ENCODE peak calls at places on chromosome 11, in ten cellular contexts. A, D, Q, R, Y, O, H, J, L and N are unnamed samples.

GRCh38 chr11:65321828-65322495 is 7.3 kb downstream of the CDC42EP2 start:
- DNase-seq in A (no peak), D (no peak), Q (no peak), R (no peak), Y (no peak), O (no peak), H (no peak), J (no peak), L (peak; percentile 84), N (no peak)

GRCh38 chr11:100639140-100639539 is 47.9 kb upstream of the ARHGAP42 start:
- DNase-seq in A (no peak), D (no peak), Q (no peak), R (peak; percentile 70), Y (no peak), O (no peak), H (no peak), J (no peak), L (no peak), N (no peak)

GRCh38 chr11:95516786-95517185 is 272.8 kb downstream of the FAM76B start:
- DNase-seq in A (no peak), D (no peak), Q (peak; percentile 78), R (peak; percentile 56), Y (no peak), O (no peak), H (no peak), J (no peak), L (no peak), N (no peak)

GRCh38 chr11:10770626-10771254 is 19.7 kb downstream of the CTR9 start:
- DNase-seq in A (peak; percentile 20), D (peak; percentile 58), Q (peak; percentile 20), R (peak; percentile 39), Y (peak; percentile 27), O (no peak), H (peak; percentile 78), J (peak; percentile 61), L (peak; percentile 49), N (no peak)

GRCh38 chr11:45193695-45194094 is 47.3 kb downstream of the PRDM11 start:
- DNase-seq in A (no peak), D (no peak), Q (no peak), R (no peak), Y (no peak), O (no peak), H (no peak), J (no peak), L (no peak), N (no peak)

GRCh38 chr11:6618117-6619020 is 853 bp downstream of the TPP1 start:
- DNase-seq in A (no peak), D (peak; percentile 12), Q (peak; percentile 65), R (peak; percentile 83), Y (no peak), O (no peak), H (no peak), J (no peak), L (no peak), N (peak; percentile 45)

GRCh38 chr11:110311783-110312578 is 15.6 kb upstream of the RDX start:
- DNase-seq in A (no peak), D (no peak), Q (no peak), R (peak; percentile 74), Y (peak; percentile 32), O (no peak), H (no peak), J (no peak), L (no peak), N (no peak)

GRCh38 chr11:66438009-66438503 is 592 bp downstream of the MRPL11 start:
- DNase-seq in A (no peak), D (no peak), Q (no peak), R (no peak), Y (no peak), O (no peak), H (peak; percentile 36), J (no peak), L (no peak), N (no peak)

GRCh38 chr11:130094614-130095013 is 24.9 kb downstream of the APLP2 start:
- DNase-seq in A (no peak), D (no peak), Q (no peak), R (no peak), Y (no peak), O (no peak), H (no peak), J (no peak), L (no peak), N (no peak)

GRCh38 chr11:6315811-6316425 is 4.4 kb downstream of the CAVIN3 start:
- DNase-seq in A (peak; percentile 64), D (peak; percentile 62), Q (peak; percentile 40), R (peak; percentile 55), Y (peak; percentile 23), O (peak; percentile 78), H (peak; percentile 91), J (peak; percentile 65), L (peak; percentile 79), N (no peak)

GRCh38 chr11:69958308-69958707 is 119.8 kb upstream of the ANO1 start:
- DNase-seq in A (no peak), D (no peak), Q (peak; percentile 37), R (peak; percentile 91), Y (peak; percentile 59), O (no peak), H (no peak), J (no peak), L (no peak), N (no peak)

GRCh38 chr11:73170140-73170539 is 28.0 kb upstream of the FCHSD2 start:
- DNase-seq in A (no peak), D (peak; percentile 56), Q (no peak), R (no peak), Y (no peak), O (no peak), H (no peak), J (no peak), L (no peak), N (no peak)

GRCh38 chr11:61152816-61153592 is 8.2 kb downstream of the VPS37C start:
- DNase-seq in A (no peak), D (no peak), Q (peak; percentile 79), R (peak; percentile 86), Y (peak; percentile 62), O (no peak), H (no peak), J (no peak), L (no peak), N (peak; percentile 45)

GRCh38 chr11:70173018-70173417 is 30.1 kb upstream of the FADD start:
- DNase-seq in A (no peak), D (no peak), Q (no peak), R (peak; percentile 15), Y (no peak), O (no peak), H (no peak), J (no peak), L (no peak), N (no peak)

GRCh38 chr11:34052608-34053160 is 1.2 kb downstream of the CAPRIN1 start:
- DNase-seq in A (peak; percentile 15), D (peak; percentile 49), Q (peak; percentile 17), R (no peak), Y (peak; percentile 15), O (no peak), H (peak; percentile 19), J (peak; percentile 47), L (peak; percentile 44), N (no peak)

DNA sequence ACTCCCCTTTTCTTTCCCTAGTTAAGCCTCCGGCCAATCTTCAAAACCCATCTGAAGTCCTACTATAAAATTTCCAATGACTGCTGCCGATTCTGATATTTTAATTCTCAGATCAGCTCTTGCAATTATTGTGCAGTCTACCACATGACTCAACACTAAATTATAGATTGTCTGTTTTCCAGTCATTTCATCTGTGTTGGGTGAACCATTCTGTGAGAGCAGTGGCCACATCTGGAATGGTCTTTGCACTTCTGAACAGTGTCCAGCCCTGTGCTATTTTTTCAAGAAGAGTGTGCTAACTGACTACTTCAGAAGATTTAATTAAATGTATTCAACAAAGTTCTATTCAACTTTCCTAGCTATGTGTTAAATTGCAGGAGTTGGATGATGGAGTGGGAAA is 47.2 kb upstream of the MMP7 start:
- DNase-seq in A (no peak), D (no peak), Q (no peak), R (no peak), Y (no peak), O (no peak), H (no peak), J (no peak), L (no peak), N (no peak)
- H3K4me2 ChIP-seq in A (no peak overlapping the region), D (no peak overlapping the region), Q (no peak overlapping the region), R (no peak overlapping the region), Y (no peak overlapping the region), O (no peak overlapping the region), H (no peak overlapping the region), J (no peak overlapping the region), L (no peak overlapping the region), N (no peak overlapping the region)

GRCh38 chr11:127859941-127860354 is 727.4 kb downstream of the ETS1 start:
- DNase-seq in A (no peak), D (no peak), Q (peak; percentile 46), R (peak; percentile 22), Y (peak; percentile 62), O (no peak), H (no peak), J (no peak), L (no peak), N (no peak)
- H3K4me2 ChIP-seq in A (no peak overlapping the region), D (no peak overlapping the region), Q (no peak overlapping the region), R (no peak overlapping the region), Y (no peak overlapping the region), O (no peak overlapping the region), H (no peak overlapping the region), J (no peak overlapping the region), L (no peak overlapping the region), N (no peak overlapping the region)

DNA sequence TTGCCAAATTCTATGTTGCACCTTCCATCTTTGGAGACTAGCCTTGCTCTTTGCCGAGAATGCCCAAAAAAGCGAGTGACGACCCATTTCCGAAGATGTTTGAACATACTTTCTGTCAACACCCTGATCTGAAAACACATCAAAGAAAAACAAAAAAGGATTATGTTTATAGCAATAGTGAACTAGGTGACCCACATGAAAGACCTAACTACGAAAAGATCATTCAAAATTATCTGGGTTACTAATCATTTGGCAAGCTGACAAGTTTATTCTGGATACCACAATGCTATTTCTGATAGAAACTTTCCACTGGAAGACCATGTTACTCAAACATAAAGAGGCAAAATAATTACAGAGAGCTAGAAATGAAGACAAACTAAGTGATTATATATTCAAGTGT is 27.0 kb downstream of the KCNJ1 start:
- DNase-seq in A (no peak), D (no peak), Q (no peak), R (no peak), Y (no peak), O (no peak), H (no peak), J (no peak), L (no peak), N (no peak)
- H3K4me2 ChIP-seq in A (no peak overlapping the region), D (peak overlapping the region; percentile 59), Q (no peak overlapping the region), R (no peak overlapping the region), Y (no peak overlapping the region), O (no peak overlapping the region), H (no peak overlapping the region), J (no peak overlapping the region), L (no peak overlapping the region), N (no peak overlapping the region)

GRCh38 chr11:84358034-84358433 is 1071.9 kb upstream of the CCDC90B start:
- DNase-seq in A (no peak), D (no peak), Q (no peak), R (no peak), Y (no peak), O (no peak), H (no peak), J (no peak), L (no peak), N (no peak)

DNA sequence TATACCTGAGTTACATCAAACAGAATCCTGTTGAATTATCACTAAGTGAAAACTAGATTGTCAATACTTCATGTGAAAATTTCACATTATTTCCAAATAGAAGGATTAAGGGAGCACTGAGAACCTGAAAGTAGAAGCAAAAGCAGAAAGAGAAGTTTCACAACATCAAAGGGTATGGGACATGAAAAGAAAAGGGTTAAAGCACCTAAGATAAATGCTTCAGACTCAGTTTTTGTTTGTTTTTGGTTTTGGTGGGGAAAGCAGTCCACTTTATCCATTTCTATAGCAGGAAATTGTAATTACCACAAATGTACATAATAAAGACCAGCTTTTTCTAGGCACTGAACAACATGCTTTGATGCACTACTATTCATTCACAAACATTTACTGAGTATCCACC is 1069.7 kb upstream of the CCDC90B start:
- DNase-seq in A (no peak), D (no peak), Q (no peak), R (no peak), Y (no peak), O (no peak), H (no peak), J (no peak), L (no peak), N (no peak)
- H3K4me2 ChIP-seq in A (no peak overlapping the region), D (no peak overlapping the region), Q (no peak overlapping the region), R (no peak overlapping the region), Y (no peak overlapping the region), O (no peak overlapping the region), H (peak overlapping the region; percentile 58), J (no peak overlapping the region), L (no peak overlapping the region), N (no peak overlapping the region)